ENCODE peak calls at places on chromosomes 2 and 18, in four cellular contexts. Y, I, J and N are unnamed samples.

GRCh38 chr2:176328149-176328548 is 58.9 kb downstream of the MTX2 start:
- DNase-seq in Y (no peak), I (no peak), J (no peak), N (no peak)

GRCh38 chr2:167140330-167140729 is 252.1 kb downstream of the XIRP2 start:
- DNase-seq in Y (no peak), I (no peak), J (no peak), N (no peak)

GRCh38 chr2:12881952-12882351 is 165.2 kb downstream of the TRIB2 start:
- DNase-seq in Y (no peak), I (no peak), J (no peak), N (no peak)

GRCh38 chr2:209277444-209277843 is 146.4 kb upstream of the MAP2 start:
- DNase-seq in Y (no peak), I (no peak), J (no peak), N (no peak)

GRCh38 chr2:16031848-16032159 is 91.5 kb downstream of the MYCN start:
- DNase-seq in Y (peak; percentile 47), I (peak; percentile 73), J (no peak), N (no peak)

GRCh38 chr18:12278765-12279682 is 24.9 kb downstream of the CIDEA start:
- DNase-seq in Y (peak; percentile 40), I (peak; percentile 74), J (peak; percentile 74), N (peak; percentile 93)

GRCh38 chr18:52979888-52980287 is 639.9 kb downstream of the DCC start:
- DNase-seq in Y (no peak), I (no peak), J (no peak), N (no peak)

GRCh38 chr2:88170472-88170892 is 336 bp downstream of the THNSL2 start:
- DNase-seq in Y (no peak), I (peak; percentile 76), J (no peak), N (no peak)

GRCh38 chr2:169091761-169092523 is 22.6 kb downstream of the DHRS9 start:
- DNase-seq in Y (peak; percentile 74), I (peak; percentile 64), J (no peak), N (no peak)

GRCh38 chr2:54212456-54212855 is 43.6 kb downstream of the TSPYL6 start:
- DNase-seq in Y (no peak), I (no peak), J (no peak), N (no peak)

GRCh38 chr18:75204978-75205759 is 3.8 kb downstream of the PTGR3 start:
- DNase-seq in Y (no peak), I (no peak), J (no peak), N (no peak)

GRCh38 chr2:216119986-216120385 is 10.8 kb downstream of the XRCC5 start:
- DNase-seq in Y (no peak), I (no peak), J (no peak), N (no peak)

GRCh38 chr2:10720983-10721343 is 467 bp upstream of the ATP6V1C2 start:
- DNase-seq in Y (no peak), I (peak; percentile 47), J (no peak), N (no peak)

DNA sequence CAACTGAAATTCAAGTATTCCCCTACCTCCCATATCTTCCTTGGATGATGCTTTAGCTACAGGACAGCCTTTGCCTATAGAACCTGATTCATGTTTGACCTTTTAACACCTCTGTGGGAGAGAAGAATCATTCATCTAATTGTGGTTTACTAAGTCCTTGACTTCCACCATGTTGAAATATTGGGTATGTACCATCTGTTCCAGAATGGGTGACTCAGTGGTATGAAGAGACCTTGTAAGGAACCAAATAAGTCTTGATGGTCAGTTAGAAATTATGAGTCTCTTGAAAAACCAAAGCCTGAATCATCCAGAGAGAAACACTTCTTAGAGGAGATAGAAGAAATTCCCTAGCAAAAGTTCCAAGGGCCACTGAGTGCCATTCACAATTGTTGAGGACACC is 27.5 kb downstream of the STAMBP start:
- DNase-seq in Y (no peak), I (no peak), J (no peak), N (no peak)
- H3K36me3 ChIP-seq in Y (peaks cover 96% of the 10 kb centered on the region), I (peaks cover 93% of the 10 kb centered on the region), J (peaks cover 45% of the 10 kb centered on the region), N (peaks cover 66% of the 10 kb centered on the region)

DNA sequence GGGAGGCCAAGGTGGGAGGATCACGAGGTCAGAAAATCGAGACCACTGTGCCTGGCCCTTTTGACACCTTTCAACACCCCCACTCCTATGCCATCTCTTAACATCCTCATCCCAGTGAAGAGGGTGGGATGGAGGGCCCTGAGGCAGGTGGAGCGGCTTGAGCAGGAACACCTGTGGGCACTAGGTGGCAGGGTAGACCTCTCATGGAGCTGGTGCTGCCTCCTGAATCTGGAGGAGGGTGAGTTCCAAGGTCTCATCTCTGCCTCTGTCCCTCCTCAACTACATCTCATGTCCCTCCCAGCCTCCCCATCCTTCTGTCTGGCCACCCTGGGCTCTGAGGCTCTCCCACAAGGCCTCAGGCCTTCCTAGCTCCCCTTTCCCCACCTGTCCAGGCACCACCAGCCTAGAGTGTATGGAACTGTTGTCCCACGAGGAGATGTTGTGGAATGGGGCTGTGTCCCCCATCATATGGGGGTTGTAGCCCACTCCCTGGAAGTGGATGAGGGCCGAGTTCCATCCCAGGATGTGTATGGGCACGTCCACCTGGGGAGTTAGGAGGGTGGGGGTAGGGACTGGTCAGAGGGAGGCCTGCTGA is 17.0 kb upstream of the CRYBA2 start:
- DNase-seq in Y (no peak), I (no peak), J (no peak), N (no peak)
- TF ChIP-seq CTCF in Y (no peak), I (peak; percentile 26), J (no peak), N (no peak)

DNA sequence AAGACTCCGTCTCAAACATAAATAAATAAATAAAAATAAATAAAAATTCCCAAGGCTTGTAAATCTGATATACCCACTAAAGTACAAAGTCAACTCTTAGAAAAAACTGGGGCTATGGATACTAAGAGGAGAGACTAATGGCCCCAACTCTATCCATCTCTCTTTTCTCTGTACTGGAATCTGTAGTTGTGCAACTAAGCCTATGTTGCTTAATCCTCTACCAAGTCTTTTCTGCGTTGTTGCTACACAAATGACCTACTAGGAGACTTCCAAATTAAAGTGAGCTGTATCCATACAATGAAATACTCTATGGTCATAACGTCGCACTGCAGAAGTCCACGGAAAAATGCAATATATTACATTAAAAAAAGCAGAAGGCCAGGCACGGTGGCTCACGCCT is 8.1 kb downstream of the MRPS5 start:
- DNase-seq in Y (no peak), I (no peak), J (no peak), N (no peak)
- H3K36me3 ChIP-seq in Y (peaks cover 79% of the 10 kb centered on the region), I (peaks cover 84% of the 10 kb centered on the region), J (peaks cover 23% of the 10 kb centered on the region), N (peaks cover 67% of the 10 kb centered on the region)

GRCh38 chr18:74147491-74147778 is 199 bp downstream of the FBXO15 start:
- DNase-seq in Y (no peak), I (no peak), J (no peak), N (no peak)

GRCh38 chr18:74146756-74147155 is 878 bp downstream of the FBXO15 start:
- DNase-seq in Y (no peak), I (no peak), J (no peak), N (no peak)

GRCh38 chr18:74152270-74152669 is 3.9 kb downstream of the TIMM21 start:
- DNase-seq in Y (no peak), I (no peak), J (no peak), N (no peak)

GRCh38 chr18:74148543-74149070 is 284 bp downstream of the TIMM21 start:
- DNase-seq in Y (no peak), I (no peak), J (no peak), N (no peak)

GRCh38 chr18:74147779-74148542 is at the start of the genes FBXO15 and TIMM21:
- DNase-seq in Y (peak; percentile 96), I (peak; percentile 97), J (peak; percentile 93), N (peak; percentile 96)
- TF ChIP-seq CTCF in Y (no peak), I (no peak), J (no peak), N (no peak)

GRCh38 chr2:128317186-128317897 is 1.3 kb downstream of the HS6ST1 start:
- DNase-seq in Y (peak; percentile 43), I (peak; percentile 57), J (no peak), N (peak; percentile 59)

GRCh38 chr2:128319773-128320608 is 1.3 kb upstream of the HS6ST1 start:
- DNase-seq in Y (peak; percentile 25), I (peak; percentile 45), J (no peak), N (peak; percentile 57)

GRCh38 chr2:128319457-128319772 is 747 bp upstream of the HS6ST1 start:
- DNase-seq in Y (no peak), I (no peak), J (no peak), N (no peak)

GRCh38 chr2:128320609-128321420 is 2.1 kb upstream of the HS6ST1 start:
- DNase-seq in Y (no peak), I (no peak), J (no peak), N (peak; percentile 64)

DNA sequence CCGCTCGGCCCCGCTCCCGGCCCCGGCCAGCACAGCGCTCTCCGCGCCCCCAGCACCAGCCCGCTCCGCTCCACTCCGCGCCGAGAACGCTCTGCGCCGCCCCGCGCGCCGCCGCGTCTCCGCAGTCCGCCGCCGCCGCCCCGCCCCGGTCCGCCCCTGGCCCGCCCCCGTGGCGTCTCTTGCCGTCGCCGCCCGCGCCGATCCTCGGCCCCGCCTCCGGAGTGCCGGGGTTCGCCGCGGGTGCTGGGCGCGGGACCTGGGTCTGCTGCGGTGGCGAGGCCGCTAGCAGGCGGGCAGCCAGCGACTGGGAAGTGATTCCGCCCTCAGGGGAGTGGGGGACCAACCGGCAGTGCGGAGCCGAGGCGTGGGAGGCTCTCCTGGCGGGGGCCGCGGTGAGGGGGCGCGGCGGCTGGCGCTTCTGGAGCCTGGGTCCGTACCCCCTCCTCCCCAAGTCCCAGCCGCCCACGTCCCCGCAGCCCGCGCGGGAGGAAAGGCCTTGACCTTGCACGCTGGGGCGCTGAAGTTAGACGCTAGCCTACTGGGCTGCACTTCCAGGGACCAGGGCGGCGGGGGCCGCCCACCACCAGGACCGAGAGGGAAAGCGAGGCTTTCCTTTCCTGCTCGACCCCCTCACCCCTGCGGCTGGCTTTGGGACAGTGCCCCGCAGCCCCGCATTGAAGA is at the start of gene HS6ST1:
- DNase-seq in Y (peak; percentile 91), I (peak; percentile 89), J (no peak), N (peak; percentile 70)
- H3K36me3 ChIP-seq in Y (no peaks in the 10 kb centered on the region), I (peaks cover 9% of the 10 kb centered on the region), J (no peaks in the 10 kb centered on the region), N (no peaks in the 10 kb centered on the region)

GRCh38 chr2:48433682-48434081 is 96.3 kb upstream of the STON1 start:
- DNase-seq in Y (no peak), I (peak; percentile 58), J (no peak), N (no peak)
- TF ChIP-seq CTCF in Y (no peak), I (no peak), J (no peak), N (no peak)

GRCh38 chr2:41856946-41857345 is 190.9 kb upstream of the PKDCC start:
- DNase-seq in Y (no peak), I (no peak), J (no peak), N (no peak)
- H3K36me3 ChIP-seq in Y (no peaks in the 10 kb centered on the region), I (no peaks in the 10 kb centered on the region), J (no peaks in the 10 kb centered on the region), N (no peaks in the 10 kb centered on the region)

GRCh38 chr18:54224379-54225014 is at the start of gene MBD2:
- DNase-seq in Y (peak; percentile 95), I (peak; percentile 98), J (peak; percentile 80), N (peak; percentile 94)
- TF ChIP-seq CTCF in Y (no peak), I (peak; percentile 24), J (no peak), N (peak; percentile 51)